ENCODE peak calls at places on chromosomes 6 and 20, in five cellular contexts. M is left ventricle myocardium superior, H is NCI-H345, V is lower leg skin, N is GM10248. X is an unnamed sample.

GRCh38 chr6:35640017-35640664 is 48.6 kb downstream of the FKBP5 start:
- DNase-seq in M (no peak), H (no peak), V (no peak), N (no peak), X (no peak)

GRCh38 chr6:37279366-37280134 is 21.6 kb upstream of the TMEM217 start:
- DNase-seq in M (no peak), H (no peak), V (no peak), N (no peak), X (no peak)

GRCh38 chr6:92701425-92702096 is 717.8 kb downstream of the EPHA7 start:
- DNase-seq in M (no peak), H (no peak), V (no peak), N (no peak), X (no peak)

GRCh38 chr6:128062882-128063603 is 162.2 kb upstream of the THEMIS start:
- DNase-seq in M (no peak), H (no peak), V (no peak), N (no peak), X (no peak)

GRCh38 chr20:41615671-41616070 is 2.5 kb downstream of the CHD6 start:
- DNase-seq in M (no peak), H (no peak), V (no peak), N (no peak), X (no peak)

GRCh38 chr6:107604549-107604948 is 114.6 kb downstream of the SOBP start:
- DNase-seq in M (no peak), H (no peak), V (no peak), N (no peak), X (no peak)

GRCh38 chr6:42405025-42405424 is 46.7 kb downstream of the TRERF1 start:
- DNase-seq in M (no peak), H (no peak), V (peak), N (no peak), X (no peak)

GRCh38 chr6:15063253-15063853 is 182.5 kb upstream of the JARID2 start:
- DNase-seq in M (peak), H (no peak), V (no peak), N (no peak), X (no peak)

GRCh38 chr6:57177545-57178225 is 5.6 kb downstream of the BAG2 start:
- DNase-seq in M (peak), H (no peak), V (peak), N (no peak), X (no peak)

GRCh38 chr6:19734061-19734460 is 103.1 kb upstream of the ID4 start:
- DNase-seq in M (no peak), H (no peak), V (no peak), N (no peak), X (no peak)

GRCh38 chr6:39166918-39167301 is 51.9 kb upstream of the SAYSD1 start:
- DNase-seq in M (no peak), H (peak), V (peak), N (no peak), X (no peak)

GRCh38 chr6:50976907-50977306 is 158.2 kb downstream of the TFAP2B start:
- DNase-seq in M (no peak), H (no peak), V (no peak), N (no peak), X (no peak)

GRCh38 chr6:41504526-41505021 is 41.6 kb upstream of the FOXP4 start:
- DNase-seq in M (no peak), H (no peak), V (no peak), N (peak), X (no peak)

GRCh38 chr6:156779206-156780116 is 2.3 kb downstream of the ARID1B start:
- DNase-seq in M (peak), H (peak), V (peak), N (peak), X (no peak)

GRCh38 chr20:55160996-55161395 is 685.6 kb downstream of the DOK5 start:
- DNase-seq in M (no peak), H (no peak), V (no peak), N (no peak), X (no peak)

GRCh38 chr20:34315236-34315635 is 12.1 kb upstream of the AHCY start:
- DNase-seq in M (no peak), H (no peak), V (no peak), N (no peak), X (no peak)

GRCh38 chr20:57783956-57784837 is 74.4 kb upstream of the PMEPA1 start:
- DNase-seq in M (no peak), H (no peak), V (peak), N (no peak), X (no peak)

GRCh38 chr6:8539446-8539845 is 104.1 kb upstream of the SLC35B3 start:
- DNase-seq in M (no peak), H (no peak), V (no peak), N (peak), X (peak)

GRCh38 chr20:32474967-32475819 is 109.9 kb downstream of the NOL4L start:
- DNase-seq in M (peak), H (no peak), V (peak), N (peak), X (no peak)

X was measured in NCI-H2081.